ENCODE peak calls at places on chromosome 7, in five cellular contexts. X, A, O, P and H are unnamed samples. For H3K4me1, the result is how much of the 10 kb centered on the place peaks cover.

GRCh38 chr7:101936223-101936611 is 118.8 kb downstream of the CUX1 start:
- DNase-seq in X (no peak), A (no peak), O (no peak), P (peak), H (no peak)

GRCh38 chr7:77482015-77482414 is 55.1 kb upstream of the PTPN12 start:
- DNase-seq in X (no peak), A (no peak), O (peak), P (no peak), H (peak)

GRCh38 chr7:99794585-99795502 is 10.9 kb upstream of the CYP3A4 start:
- DNase-seq in X (no peak), A (no peak), O (no peak), P (no peak), H (no peak)

GRCh38 chr7:45407730-45408406 is 166.3 kb upstream of the ADCY1 start:
- DNase-seq in X (no peak), A (no peak), O (no peak), P (no peak), H (no peak)

GRCh38 chr7:20327047-20327446 is 3.7 kb upstream of the ITGB8 start:
- DNase-seq in X (no peak), A (no peak), O (no peak), P (no peak), H (no peak)

GRCh38 chr7:118003438-118003837 is 130.2 kb upstream of the CTTNBP2 start:
- DNase-seq in X (no peak), A (no peak), O (no peak), P (no peak), H (no peak)

GRCh38 chr7:128405345-128406146 is 4.2 kb downstream of the IMPDH1 start:
- DNase-seq in X (peak), A (peak), O (peak), P (peak), H (peak)

GRCh38 chr7:113060100-113060499 is 26.5 kb downstream of the GPR85 start:
- DNase-seq in X (no peak), A (no peak), O (no peak), P (no peak), H (no peak)

GRCh38 chr7:8597565-8597964 is 164.2 kb downstream of the NXPH1 start:
- DNase-seq in X (no peak), A (no peak), O (no peak), P (no peak), H (no peak)

GRCh38 chr7:114217026-114217425 is 197.6 kb upstream of the FOXP2 start:
- DNase-seq in X (no peak), A (no peak), O (no peak), P (no peak), H (no peak)

GRCh38 chr7:39504963-39505362 is 61.2 kb upstream of the YAE1 start:
- DNase-seq in X (no peak), A (peak), O (no peak), P (no peak), H (no peak)

GRCh38 chr7:11212816-11213215 is 239.1 kb downstream of the PHF14 start:
- DNase-seq in X (no peak), A (no peak), O (no peak), P (no peak), H (no peak)

GRCh38 chr7:66720571-66720970 is 20.0 kb upstream of the RABGEF1 start:
- DNase-seq in X (no peak), A (no peak), O (no peak), P (no peak), H (no peak)

GRCh38 chr7:20906791-20907190 is 120.1 kb upstream of the SP8 start:
- DNase-seq in X (no peak), A (no peak), O (no peak), P (no peak), H (no peak)

GRCh38 chr7:29565186-29565540 is 1.5 kb downstream of the PRR15 start:
- DNase-seq in X (no peak), A (no peak), O (no peak), P (no peak), H (no peak)

GRCh38 chr7:120924837-120925236 is 25.7 kb upstream of the ING3 start:
- DNase-seq in X (no peak), A (no peak), O (no peak), P (no peak), H (no peak)

GRCh38 chr7:98254951-98255610 is 3.0 kb upstream of the TECPR1 start:
- DNase-seq in X (no peak), A (no peak), O (no peak), P (no peak), H (no peak)

GRCh38 chr7:5635461-5636445 is 145.7 kb downstream of the RNF216 start:
- DNase-seq in X (no peak), A (no peak), O (no peak), P (no peak), H (no peak)

GRCh38 chr7:27132214-27132613 is 1.7 kb upstream of the HOXA4 start:
- DNase-seq in X (no peak), A (no peak), O (no peak), P (no peak), H (no peak)

GRCh38 chr7:80259-81236 is 111.8 kb upstream of the FAM20C start:
- DNase-seq in X (no peak), A (no peak), O (no peak), P (peak), H (no peak)

GRCh38 chr7:29329686-29330085 is 135.1 kb downstream of the CHN2 start:
- DNase-seq in X (no peak), A (no peak), O (no peak), P (no peak), H (no peak)

GRCh38 chr7:131633342-131633843 is 77.0 kb upstream of the PODXL start:
- DNase-seq in X (no peak), A (no peak), O (no peak), P (no peak), H (no peak)

GRCh38 chr7:78636727-78637126 is 816.7 kb downstream of the MAGI2 start:
- DNase-seq in X (no peak), A (no peak), O (no peak), P (no peak), H (no peak)

GRCh38 chr7:38546763-38547162 is 84.4 kb downstream of the AMPH start:
- DNase-seq in X (no peak), A (no peak), O (no peak), P (no peak), H (no peak)

GRCh38 chr7:96308253-96308949 is 13.5 kb downstream of the SLC25A13 start:
- DNase-seq in X (no peak), A (no peak), O (no peak), P (no peak), H (no peak)

GRCh38 chr7:37448057-37448636 is 517 bp downstream of the ELMO1 start:
- DNase-seq in X (no peak), A (no peak), O (no peak), P (no peak), H (peak)

GRCh38 chr7:33837356-33837851 is 67.9 kb upstream of the BMPER start:
- DNase-seq in X (no peak), A (no peak), O (no peak), P (no peak), H (no peak)

GRCh38 chr7:5422324-5423271 is 1.0 kb downstream of the TNRC18 start:
- DNase-seq in X (no peak), A (no peak), O (peak), P (peak), H (peak)

GRCh38 chr7:151918444-151918843 is 37.8 kb upstream of the GALNTL5 start:
- DNase-seq in X (no peak), A (no peak), O (no peak), P (no peak), H (no peak)

GRCh38 chr7:111091623-111092370 is 870 bp downstream of the LRRN3 start:
- DNase-seq in X (no peak), A (no peak), O (no peak), P (no peak), H (no peak)

GRCh38 chr7:96729795-96730194 is 20.1 kb upstream of the SEM1 start:
- DNase-seq in X (no peak), A (no peak), O (no peak), P (no peak), H (no peak)

GRCh38 chr7:44847509-44847919 is 373 bp downstream of the H2AZ2 start:
- DNase-seq in X (peak), A (peak), O (peak), P (peak), H (peak)

GRCh38 chr7:157129907-157130460 is 8.7 kb upstream of the UBE3C start:
- DNase-seq in X (no peak), A (no peak), O (no peak), P (no peak), H (no peak)

GRCh38 chr7:157125376-157126223 is 13.1 kb upstream of the UBE3C start:
- DNase-seq in X (no peak), A (no peak), O (no peak), P (no peak), H (no peak)

GRCh38 chr7:157124655-157125054 is 14.1 kb upstream of the UBE3C start:
- DNase-seq in X (no peak), A (no peak), O (no peak), P (no peak), H (no peak)

GRCh38 chr7:157129200-157129599 is 9.5 kb upstream of the UBE3C start:
- DNase-seq in X (no peak), A (no peak), O (no peak), P (no peak), H (no peak)

DNA sequence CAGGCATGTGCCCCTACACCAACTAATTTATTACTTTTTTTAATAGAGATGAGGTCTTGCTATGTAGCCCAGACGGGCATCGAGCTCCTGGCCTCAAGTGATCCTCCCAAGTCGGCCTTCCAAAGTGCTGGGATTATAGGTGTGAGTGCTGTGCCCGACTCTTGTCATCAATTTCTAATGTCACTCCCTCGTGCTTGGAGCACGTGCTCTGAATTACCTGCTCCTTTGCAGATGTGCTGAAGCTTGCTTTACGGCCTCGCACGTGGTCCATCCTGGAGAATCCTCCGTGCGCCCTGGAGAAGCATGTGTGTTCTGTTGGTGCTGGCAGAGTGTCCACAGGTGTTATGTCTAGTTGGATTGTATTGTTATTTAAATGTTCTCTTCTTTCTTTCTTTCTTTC is 11.8 kb upstream of the UBE3C start:
- DNase-seq in X (no peak), A (no peak), O (no peak), P (no peak), H (no peak)
- H3K4me1 ChIP-seq in X (under half), A (under half), O (under half), P (under half), H (under half)

GRCh38 chr7:159137906-159138305 is 6.8 kb downstream of the VIPR2 start:
- DNase-seq in X (no peak), A (no peak), O (no peak), P (no peak), H (peak)

GRCh38 chr7:159136442-159136841 is 8.2 kb downstream of the VIPR2 start:
- DNase-seq in X (no peak), A (no peak), O (no peak), P (no peak), H (peak)

GRCh38 chr7:159138508-159138907 is 6.2 kb downstream of the VIPR2 start:
- DNase-seq in X (no peak), A (no peak), O (no peak), P (no peak), H (no peak)

GRCh38 chr7:159136013-159136412 is 8.7 kb downstream of the VIPR2 start:
- DNase-seq in X (no peak), A (no peak), O (no peak), P (no peak), H (no peak)

GRCh38 chr7:159136846-159137245 is 7.8 kb downstream of the VIPR2 start:
- DNase-seq in X (no peak), A (no peak), O (no peak), P (no peak), H (peak)
- TF ChIP-seq CTCF in X (no peak), A (no peak), O (no peak), P (no peak), H (no peak)

GRCh38 chr7:94923412-94923811 is 16.0 kb downstream of the PPP1R9A start:
- DNase-seq in X (no peak), A (no peak), O (no peak), P (no peak), H (no peak)
- H3K4me3 ChIP-seq in X (no peak), A (no peak), O (no peak), P (no peak), H (no peak)

GRCh38 chr7:74656421-74656910 is 1.1 kb upstream of the GTF2I start:
- DNase-seq in X (peak), A (peak), O (no peak), P (peak), H (peak)

GRCh38 chr7:74655785-74656420 is 1.6 kb upstream of the GTF2I start:
- DNase-seq in X (no peak), A (no peak), O (no peak), P (no peak), H (no peak)

GRCh38 chr7:74656911-74657691 is 417 bp upstream of the GTF2I start:
- DNase-seq in X (peak), A (peak), O (peak), P (peak), H (peak)

GRCh38 chr7:74657692-74658170 is at the start of gene GTF2I:
- DNase-seq in X (no peak), A (no peak), O (no peak), P (no peak), H (no peak)

DNA sequence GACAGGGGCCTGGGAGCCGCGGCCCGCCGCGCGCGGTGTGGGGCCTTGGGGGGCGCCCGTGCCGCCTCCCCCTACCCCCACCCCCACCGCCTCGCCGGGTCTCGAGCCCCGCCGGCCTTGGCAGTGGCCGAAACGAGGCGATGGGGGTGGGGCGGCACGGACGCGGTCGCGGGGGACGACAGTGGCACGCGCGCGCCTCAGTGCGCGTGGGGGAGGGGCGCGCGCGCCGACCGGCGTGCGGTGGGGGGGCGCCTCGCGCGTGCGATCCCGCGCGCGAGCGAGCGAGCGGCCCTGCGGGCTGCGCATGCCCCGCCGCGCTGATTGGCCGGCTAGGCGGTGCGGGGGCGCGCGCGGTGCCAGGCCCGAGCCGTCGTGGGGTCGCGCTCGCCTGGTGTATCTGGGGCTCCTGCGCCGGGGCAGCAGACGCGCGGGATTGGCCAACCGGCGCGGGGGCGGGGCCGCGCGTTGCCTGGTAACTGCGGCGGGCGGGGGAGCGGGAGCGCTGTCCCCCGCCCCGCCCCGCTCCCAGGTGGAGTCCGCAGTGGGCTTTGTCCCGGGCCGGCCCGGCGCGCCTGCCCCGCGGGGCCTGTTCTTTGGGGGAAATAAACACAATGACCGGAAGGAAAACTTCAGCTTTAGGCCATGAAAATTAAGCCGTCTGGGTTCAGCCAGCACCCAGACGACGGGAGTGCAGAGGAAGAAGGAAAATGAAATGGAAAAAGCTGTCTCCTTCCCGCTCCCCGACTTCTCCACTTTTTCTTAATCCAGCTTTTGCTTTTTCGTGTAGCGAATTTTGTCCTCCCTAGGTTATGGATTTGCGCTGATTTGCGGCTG is 870 bp downstream of the GTF2I start:
- DNase-seq in X (peak), A (peak), O (peak), P (peak), H (peak)
- H3K4me1 ChIP-seq in X (under half), A (under half), O (half or more), P (under half), H (under half)

DNA sequence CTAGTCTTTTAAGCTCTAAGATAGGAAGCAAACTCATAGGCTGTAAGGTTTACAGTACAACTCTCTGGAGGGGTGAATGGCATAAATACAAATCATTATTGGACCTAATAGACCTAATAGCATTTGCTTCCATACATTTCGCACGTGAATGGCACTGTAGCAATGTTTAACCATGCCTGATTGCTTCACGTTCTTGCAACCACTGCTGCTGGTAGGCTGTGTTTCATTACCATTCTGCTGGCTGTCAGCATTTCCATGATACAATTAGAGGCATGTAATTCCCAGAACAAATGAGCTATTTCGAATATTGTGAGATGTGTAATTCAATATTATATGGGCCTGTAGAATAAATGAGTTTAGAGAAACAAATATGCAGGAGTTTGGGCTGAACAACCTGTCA is 393.2 kb downstream of the ACTR3B start:
- DNase-seq in X (no peak), A (no peak), O (no peak), P (no peak), H (no peak)
- TF ChIP-seq CTCF in X (no peak), A (no peak), O (no peak), P (no peak), H (no peak)